ENCODE peak calls at places on chromosomes 12 and 14, in eight cellular contexts. Q, W, B, R, N, P, T and Y are unnamed samples.

GRCh38 chr12:113684908-113685512 is 213.3 kb upstream of the LHX5 start:
- DNase-seq in Q (no peak), W (no peak), B (no peak), R (no peak), N (no peak), P (no peak), T (no peak), Y (no peak)

GRCh38 chr14:94524093-94524492 is 14.8 kb upstream of the SERPINA12 start:
- DNase-seq in Q (no peak), W (no peak), B (no peak), R (no peak), N (no peak), P (no peak), T (no peak), Y (no peak)

GRCh38 chr12:100824476-100824875 is 29.9 kb downstream of the ANO4 start:
- DNase-seq in Q (no peak), W (no peak), B (no peak), R (no peak), N (peak), P (no peak), T (no peak), Y (no peak)

GRCh38 chr12:131006036-131006735 is 52.5 kb downstream of the ADGRD1 start:
- DNase-seq in Q (no peak), W (no peak), B (no peak), R (no peak), N (no peak), P (no peak), T (no peak), Y (no peak)

GRCh38 chr14:28412076-28412475 is 354.5 kb upstream of the FOXG1 start:
- DNase-seq in Q (no peak), W (no peak), B (no peak), R (no peak), N (no peak), P (no peak), T (peak), Y (peak)

GRCh38 chr12:104720346-104721064 is 237.6 kb downstream of the SLC41A2 start:
- DNase-seq in Q (no peak), W (no peak), B (no peak), R (no peak), N (peak), P (no peak), T (no peak), Y (peak)

GRCh38 chr14:77014004-77014604 is 14.4 kb downstream of the IRF2BPL start:
- DNase-seq in Q (no peak), W (peak), B (peak), R (no peak), N (peak), P (no peak), T (peak), Y (peak)

GRCh38 chr14:89915114-89915878 is 39.2 kb downstream of the EFCAB11 start:
- DNase-seq in Q (no peak), W (peak), B (no peak), R (peak), N (peak), P (peak), T (peak), Y (peak)

GRCh38 chr12:63353559-63353958 is 202.6 kb upstream of the AVPR1A start:
- DNase-seq in Q (no peak), W (no peak), B (no peak), R (no peak), N (peak), P (no peak), T (no peak), Y (peak)

GRCh38 chr12:45425426-45425825 is 209.5 kb downstream of the ANO6 start:
- DNase-seq in Q (no peak), W (no peak), B (no peak), R (no peak), N (no peak), P (no peak), T (peak), Y (peak)

GRCh38 chr12:66409195-66409871 is 107.0 kb downstream of the HELB start:
- DNase-seq in Q (no peak), W (no peak), B (no peak), R (no peak), N (peak), P (no peak), T (peak), Y (peak)

GRCh38 chr14:91400696-91401095 is 16.9 kb downstream of the CCDC88C start:
- DNase-seq in Q (no peak), W (no peak), B (no peak), R (no peak), N (peak), P (no peak), T (peak), Y (peak)

GRCh38 chr14:52871606-52872005 is 79.2 kb downstream of the FERMT2 start:
- DNase-seq in Q (no peak), W (no peak), B (no peak), R (no peak), N (no peak), P (no peak), T (no peak), Y (no peak)

GRCh38 chr12:52650520-52651081 is 1.4 kb downstream of the KRT2 start:
- DNase-seq in Q (no peak), W (no peak), B (no peak), R (no peak), N (no peak), P (no peak), T (no peak), Y (no peak)

GRCh38 chr12:58965568-58965967 is 45.3 kb upstream of the LRIG3 start:
- DNase-seq in Q (no peak), W (no peak), B (no peak), R (no peak), N (no peak), P (no peak), T (no peak), Y (no peak)

GRCh38 chr12:30613119-30613830 is 82.4 kb downstream of the IPO8 start:
- DNase-seq in Q (no peak), W (no peak), B (no peak), R (no peak), N (peak), P (no peak), T (peak), Y (peak)

GRCh38 chr12:19588944-19589343 is 149.7 kb downstream of the AEBP2 start:
- DNase-seq in Q (no peak), W (no peak), B (no peak), R (no peak), N (no peak), P (no peak), T (no peak), Y (no peak)

GRCh38 chr14:93994919-93995682 is 2.0 kb upstream of the CCDC197 start:
- DNase-seq in Q (no peak), W (peak), B (peak), R (no peak), N (no peak), P (peak), T (peak), Y (no peak)

GRCh38 chr12:45695035-45695434 is 34.5 kb upstream of the ARID2 start:
- DNase-seq in Q (no peak), W (no peak), B (no peak), R (no peak), N (no peak), P (no peak), T (peak), Y (no peak)

GRCh38 chr14:104403421-104404220 is 175.9 kb upstream of the C14orf180 start:
- DNase-seq in Q (peak), W (no peak), B (peak), R (no peak), N (no peak), P (peak), T (no peak), Y (no peak)

GRCh38 chr12:42868291-42868690 is 278.7 kb upstream of the PRICKLE1 start:
- DNase-seq in Q (no peak), W (no peak), B (no peak), R (no peak), N (no peak), P (no peak), T (peak), Y (peak)

GRCh38 chr14:101476931-101477553 is 84.3 kb upstream of the DIO3 start:
- DNase-seq in Q (peak), W (no peak), B (peak), R (peak), N (no peak), P (peak), T (no peak), Y (no peak)

GRCh38 chr12:712172-712863 is 40.1 kb upstream of the WNK1 start:
- DNase-seq in Q (no peak), W (no peak), B (no peak), R (no peak), N (no peak), P (no peak), T (peak), Y (peak)

GRCh38 chr14:80447396-80447795 is 236.1 kb upstream of the DIO2 start:
- DNase-seq in Q (no peak), W (no peak), B (no peak), R (no peak), N (no peak), P (no peak), T (peak), Y (peak)

GRCh38 chr14:105581551-105582341 is 55.4 kb downstream of the TMEM121 start:
- DNase-seq in Q (peak), W (no peak), B (no peak), R (no peak), N (no peak), P (no peak), T (no peak), Y (no peak)

DNA sequence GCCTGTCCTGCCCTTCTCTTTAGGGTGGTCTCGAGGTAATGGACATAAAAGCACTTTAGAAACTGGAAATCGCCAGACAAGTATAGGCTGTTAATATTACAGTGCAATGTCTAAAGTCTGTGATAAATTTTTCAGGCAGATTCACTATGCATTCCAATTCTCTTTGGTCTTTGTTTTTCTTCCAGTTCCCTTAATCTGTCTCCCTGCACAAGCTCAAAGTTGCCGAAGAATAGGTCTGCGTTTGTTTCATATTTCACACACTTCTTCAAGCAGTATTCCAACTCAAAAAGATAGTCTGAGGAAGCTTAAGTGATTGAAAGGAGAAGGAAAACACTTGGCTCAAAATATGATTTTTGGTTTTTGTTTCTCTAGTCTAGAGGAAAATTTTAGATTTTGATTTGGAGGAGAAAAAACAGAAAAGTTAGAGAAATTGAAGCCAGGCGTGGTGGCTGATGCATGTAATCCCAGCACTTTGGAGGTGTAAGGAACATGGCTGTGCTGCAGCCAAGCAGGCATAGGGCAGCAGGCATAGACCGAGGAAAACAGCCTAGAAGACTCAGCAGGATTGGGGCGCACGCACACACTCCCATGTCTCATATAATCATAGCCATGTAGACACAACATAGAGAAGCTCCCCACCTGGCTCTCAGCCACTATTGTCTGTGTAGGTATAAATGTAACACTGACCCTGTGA is 96.1 kb upstream of the TMPO start:
- DNase-seq in Q (no peak), W (no peak), B (no peak), R (no peak), N (no peak), P (no peak), T (no peak), Y (no peak)
- TF ChIP-seq CTCF in Q (no peak), W (no peak), B (no peak), R (no peak), N (no peak), P (no peak), T (no peak), Y (no peak)

GRCh38 chr14:21924479-21924878 is 250.9 kb upstream of the OR4E1 start:
- DNase-seq in Q (no peak), W (no peak), B (no peak), R (no peak), N (peak), P (no peak), T (no peak), Y (no peak)
- TF ChIP-seq CTCF in Q (no peak), W (no peak), B (no peak), R (no peak), N (no peak), P (no peak), T (no peak), Y (no peak)

GRCh38 chr14:83208346-83208745 is 1674.7 kb upstream of the SEL1L start:
- DNase-seq in Q (no peak), W (no peak), B (no peak), R (no peak), N (no peak), P (no peak), T (no peak), Y (no peak)
- TF ChIP-seq CTCF in Q (no peak), W (no peak), B (no peak), R (no peak), N (no peak), P (no peak), T (no peak), Y (no peak)

GRCh38 chr12:120457133-120457532 is 10.9 kb downstream of the GATC start:
- DNase-seq in Q (no peak), W (no peak), B (no peak), R (no peak), N (no peak), P (no peak), T (no peak), Y (peak)
- TF ChIP-seq CTCF in Q (no peak), W (peak), B (no peak), R (peak), N (peak), P (no peak), T (peak), Y (peak)